ENCODE peak calls at places on chromosomes 3 and 15, in four cellular contexts. P is progenitor cell of endocrine pancreas, M is fibroblast of mammary gland, L is epithelial cell of prostate. T is an unnamed sample.

GRCh38 chr3:143366672-143367071 is 247.1 kb downstream of the CHST2 start:
- DNase-seq in P (no peak), M (no peak), L (no peak), T (no peak)

GRCh38 chr3:172244011-172244410 is 204.2 kb downstream of the GHSR start:
- DNase-seq in M (peak), P (no peak), L (peak), T (peak)

GRCh38 chr3:37249717-37250116 is 75.3 kb upstream of the LRRFIP2 start:
- DNase-seq in M (peak), L (no peak), P (no peak), T (no peak)

GRCh38 chr3:66138336-66139234 is 82.2 kb upstream of the SLC25A26 start:
- DNase-seq in M (peak), L (no peak), P (peak), T (peak)

GRCh38 chr3:139310474-139310933 is 33.3 kb upstream of the MRPS22 start:
- DNase-seq in L (peak), M (peak), P (no peak), T (peak)

GRCh38 chr3:188706176-188706575 is 465.6 kb upstream of the TPRG1 start:
- DNase-seq in L (no peak), P (no peak), M (peak), T (no peak)

GRCh38 chr3:139934557-139935070 is 371 bp upstream of the CLSTN2 start:
- DNase-seq in L (no peak), P (peak), M (no peak), T (no peak)

GRCh38 chr3:133620066-133620784 is 41.5 kb downstream of the TOPBP1 start:
- DNase-seq in M (no peak), L (no peak), P (no peak), T (no peak)

GRCh38 chr3:52456169-52456799 is 880 bp downstream of the NISCH start:
- DNase-seq in M (peak), L (no peak), P (no peak), T (peak)

GRCh38 chr3:124362418-124362817 is 367.8 kb upstream of the UMPS start:
- DNase-seq in L (no peak), M (no peak), P (no peak), T (no peak)

GRCh38 chr15:86006546-86006945 is 73.1 kb upstream of the AGBL1 start:
- DNase-seq in L (no peak), P (no peak), M (no peak), T (no peak)

GRCh38 chr3:156781310-156782230 is 44.6 kb upstream of the LEKR1 start:
- DNase-seq in P (no peak), L (peak), M (peak), T (peak)

GRCh38 chr3:78645628-78646310 is 1122.0 kb downstream of the ROBO1 start:
- DNase-seq in P (no peak), L (peak), M (peak), T (peak)

GRCh38 chr3:186241910-186242821 is 119.9 kb downstream of the DGKG start:
- DNase-seq in L (no peak), P (no peak), M (peak), T (peak)

GRCh38 chr3:194440756-194441155 is 41.7 kb upstream of the GP5 start:
- DNase-seq in M (no peak), L (no peak), P (no peak), T (no peak)

GRCh38 chr3:10466186-10466585 is 39.2 kb downstream of the ATP2B2 start:
- DNase-seq in L (peak), M (no peak), P (no peak), T (no peak)

GRCh38 chr3:66121288-66121687 is 82.6 kb upstream of the MAGI1 start:
- DNase-seq in M (peak), P (no peak), L (no peak), T (peak)

GRCh38 chr3:71172951-71173350 is 410.6 kb downstream of the FOXP1 start:
- DNase-seq in P (no peak), L (no peak), M (peak), T (peak)

GRCh38 chr3:120634539-120634938 is 38.4 kb downstream of the NDUFB4 start:
- DNase-seq in L (no peak), P (no peak), M (no peak), T (no peak)

GRCh38 chr15:98983333-98983732 is 24.3 kb downstream of the PGPEP1L start:
- DNase-seq in L (peak), P (no peak), M (peak), T (peak)

GRCh38 chr15:65914371-65914770 is 45.1 kb downstream of the RAB11A start:
- DNase-seq in M (no peak), P (no peak), L (no peak), T (no peak)

GRCh38 chr3:45939341-45939771 is 3.9 kb upstream of the CXCR6 start:
- DNase-seq in P (no peak), L (no peak), M (no peak), T (no peak)

GRCh38 chr3:27095588-27096222 is 273.5 kb downstream of the NEK10 start:
- DNase-seq in M (no peak), L (no peak), P (no peak), T (no peak)

GRCh38 chr15:40984963-40985362 is 31.7 kb downstream of the CHAC1 start:
- DNase-seq in L (no peak), M (peak), P (no peak), T (peak)

GRCh38 chr3:170356596-170357175 is 829 bp upstream of the SKIL start:
- DNase-seq in M (peak), L (no peak), P (peak), T (peak)

GRCh38 chr3:188772886-188773285 is 398.9 kb upstream of the TPRG1 start:
- DNase-seq in P (no peak), L (no peak), M (peak), T (peak)

GRCh38 chr15:48695835-48696573 is 50.5 kb upstream of the FBN1 start:
- DNase-seq in M (no peak), P (no peak), L (no peak), T (no peak)

GRCh38 chr15:67144609-67145306 is 79.4 kb downstream of the SMAD3 start:
- DNase-seq in P (no peak), M (peak), L (no peak), T (peak)

GRCh38 chr3:71972031-71972430 is 187.1 kb upstream of the PROK2 start:
- DNase-seq in M (no peak), P (no peak), L (peak), T (no peak)

GRCh38 chr15:95733931-95734330 is 596.6 kb upstream of the NR2F2 start:
- DNase-seq in P (no peak), M (no peak), L (no peak), T (no peak)

GRCh38 chr3:150183619-150184425 is 213.1 kb upstream of the PFN2 start:
- DNase-seq in L (no peak), M (peak), P (peak), T (peak)

GRCh38 chr3:56799251-56799882 is 2.4 kb downstream of the ARHGEF3 start:
- DNase-seq in P (no peak), M (peak), L (no peak), T (peak)